ENCODE peak calls at places on chromosome 6, in eight cellular contexts. L is NCI-H774; U is left ventricle myocardium superior; B is activated CD4-positive, alpha-beta T cell treated with anti-CD3 and anti-CD28 coated beads, Interleukin-2, amount 50 U/mL, for 24 hours; D is COR-L47; C is psoas muscle; A is left ventricle myocardium inferior; Y is AG09309. V is an unnamed sample.
A peak's percentile ranks its signal among the peaks of the same experiment; 100 is the strongest.

GRCh38 chr6:116374586-116374985 is 3.8 kb downstream of the DSE start:
- DNase-seq in L (no peak), U (no peak), B (no peak), D (no peak), C (no peak), A (no peak), Y (no peak), V (no peak)

GRCh38 chr6:131117866-131118265 is 17.4 kb upstream of the AKAP7 start:
- DNase-seq in L (no peak), U (no peak), B (no peak), D (no peak), C (no peak), A (no peak), Y (no peak), V (no peak)

GRCh38 chr6:165034271-165034741 is 275.1 kb downstream of the C6orf118 start:
- DNase-seq in L (no peak), U (no peak), B (no peak), D (no peak), C (no peak), A (no peak), Y (no peak), V (no peak)

GRCh38 chr6:41652876-41653641 is 14.8 kb downstream of the MDFI start:
- DNase-seq in L (peak; percentile 6), U (no peak), B (no peak), D (no peak), C (no peak), A (no peak), Y (no peak), V (no peak)

GRCh38 chr6:122609881-122610689 is at the start of gene PKIB:
- DNase-seq in L (peak; percentile 96), U (peak; percentile 78), B (no peak), D (peak; percentile 66), C (peak; percentile 72), A (peak; percentile 60), Y (no peak), V (no peak)

GRCh38 chr6:41798901-41799300 is 11.4 kb downstream of the TOMM6 start:
- DNase-seq in L (no peak), U (no peak), B (no peak), D (no peak), C (no peak), A (no peak), Y (no peak), V (no peak)

GRCh38 chr6:6008114-6008647 is 1.5 kb upstream of the NRN1 start:
- DNase-seq in L (no peak), U (no peak), B (no peak), D (no peak), C (no peak), A (no peak), Y (no peak), V (no peak)

GRCh38 chr6:55704421-55704820 is 125.4 kb upstream of the HMGCLL1 start:
- DNase-seq in L (no peak), U (no peak), B (no peak), D (no peak), C (no peak), A (no peak), Y (peak; percentile 4), V (no peak)

GRCh38 chr6:168819546-168819945 is 378.6 kb downstream of the SMOC2 start:
- DNase-seq in L (no peak), U (no peak), B (no peak), D (no peak), C (no peak), A (no peak), Y (no peak), V (no peak)

GRCh38 chr6:36362551-36363389 is 24.7 kb downstream of the ETV7 start:
- DNase-seq in L (no peak), U (no peak), B (no peak), D (no peak), C (no peak), A (no peak), Y (no peak), V (no peak)

GRCh38 chr6:170221753-170222400 is 69.0 kb downstream of the DLL1 start:
- DNase-seq in L (no peak), U (no peak), B (no peak), D (no peak), C (no peak), A (no peak), Y (no peak), V (no peak)

GRCh38 chr6:1296079-1296478 is 15.8 kb upstream of the FOXQ1 start:
- DNase-seq in L (no peak), U (no peak), B (no peak), D (no peak), C (no peak), A (no peak), Y (no peak), V (no peak)

GRCh38 chr6:42417641-42418112 is 34.0 kb downstream of the TRERF1 start:
- DNase-seq in L (no peak), U (no peak), B (no peak), D (no peak), C (no peak), A (no peak), Y (no peak), V (no peak)

V was measured in SIG-M5.